ENCODE peak calls at places on chromosomes 12 and 14, in nine cellular contexts. One of them, this sample, is unnamed.

GRCh38 chr12:52802442-52802841 is 6.5 kb upstream of the KRT3 start:
- DNase-seq in small intestine: no peak
- DNase-seq in NCI-H345: no peak
- DNase-seq in adrenal gland: no peak
- DNase-seq in WTC11: no peak
- DNase-seq in CD8-positive, alpha-beta T cell: no peak
- DNase-seq in SIG-M5: no peak
- DNase-seq in hepatocyte: no peak
- DNase-seq in stimulated activated CD4-positive, alpha-beta T cell treated with anti-CD3 and anti-CD28 coated beads, Interleukin-1b, Interleukin-23, amount 100 ng/mL, for 24 hours: no peak
- DNase-seq in this sample: no peak

GRCh38 chr12:76967181-76967885 is 88.5 kb upstream of the CSRP2 start:
- DNase-seq in small intestine: no peak
- DNase-seq in NCI-H345: no peak
- DNase-seq in adrenal gland: no peak
- DNase-seq in WTC11: no peak
- DNase-seq in CD8-positive, alpha-beta T cell: no peak
- DNase-seq in SIG-M5: no peak
- DNase-seq in hepatocyte: no peak
- DNase-seq in stimulated activated CD4-positive, alpha-beta T cell treated with anti-CD3 and anti-CD28 coated beads, Interleukin-1b, Interleukin-23, amount 100 ng/mL, for 24 hours: no peak
- DNase-seq in this sample: no peak

GRCh38 chr12:12686925-12687324 is 9.1 kb downstream of the GPR19 start:
- DNase-seq in small intestine: no peak
- DNase-seq in NCI-H345: no peak
- DNase-seq in adrenal gland: no peak
- DNase-seq in WTC11: no peak
- DNase-seq in CD8-positive, alpha-beta T cell: no peak
- DNase-seq in SIG-M5: no peak
- DNase-seq in hepatocyte: no peak
- DNase-seq in stimulated activated CD4-positive, alpha-beta T cell treated with anti-CD3 and anti-CD28 coated beads, Interleukin-1b, Interleukin-23, amount 100 ng/mL, for 24 hours: no peak
- DNase-seq in this sample: peak

GRCh38 chr12:28974166-28974565 is 174.9 kb upstream of the FAR2 start:
- DNase-seq in small intestine: no peak
- DNase-seq in NCI-H345: no peak
- DNase-seq in adrenal gland: no peak
- DNase-seq in WTC11: no peak
- DNase-seq in CD8-positive, alpha-beta T cell: no peak
- DNase-seq in SIG-M5: no peak
- DNase-seq in hepatocyte: no peak
- DNase-seq in stimulated activated CD4-positive, alpha-beta T cell treated with anti-CD3 and anti-CD28 coated beads, Interleukin-1b, Interleukin-23, amount 100 ng/mL, for 24 hours: no peak
- DNase-seq in this sample: no peak

GRCh38 chr12:47356129-47356622 is 276.4 kb upstream of the AMIGO2 start:
- DNase-seq in small intestine: no peak
- DNase-seq in NCI-H345: no peak
- DNase-seq in adrenal gland: no peak
- DNase-seq in WTC11: no peak
- DNase-seq in CD8-positive, alpha-beta T cell: no peak
- DNase-seq in SIG-M5: no peak
- DNase-seq in hepatocyte: no peak
- DNase-seq in stimulated activated CD4-positive, alpha-beta T cell treated with anti-CD3 and anti-CD28 coated beads, Interleukin-1b, Interleukin-23, amount 100 ng/mL, for 24 hours: no peak
- DNase-seq in this sample: no peak

GRCh38 chr12:13101854-13102375 is 1.6 kb downstream of the GSG1 start:
- DNase-seq in small intestine: peak
- DNase-seq in NCI-H345: peak
- DNase-seq in adrenal gland: no peak
- DNase-seq in WTC11: no peak
- DNase-seq in CD8-positive, alpha-beta T cell: peak
- DNase-seq in SIG-M5: no peak
- DNase-seq in hepatocyte: peak
- DNase-seq in stimulated activated CD4-positive, alpha-beta T cell treated with anti-CD3 and anti-CD28 coated beads, Interleukin-1b, Interleukin-23, amount 100 ng/mL, for 24 hours: no peak
- DNase-seq in this sample: no peak

GRCh38 chr12:22275847-22276246 is 58.7 kb downstream of the ST8SIA1 start:
- DNase-seq in small intestine: no peak
- DNase-seq in NCI-H345: no peak
- DNase-seq in adrenal gland: peak
- DNase-seq in WTC11: no peak
- DNase-seq in CD8-positive, alpha-beta T cell: no peak
- DNase-seq in SIG-M5: no peak
- DNase-seq in hepatocyte: peak
- DNase-seq in stimulated activated CD4-positive, alpha-beta T cell treated with anti-CD3 and anti-CD28 coated beads, Interleukin-1b, Interleukin-23, amount 100 ng/mL, for 24 hours: no peak
- DNase-seq in this sample: peak

GRCh38 chr14:53542692-53543091 is 389.6 kb upstream of the DDHD1 start:
- DNase-seq in small intestine: no peak
- DNase-seq in NCI-H345: peak
- DNase-seq in adrenal gland: peak
- DNase-seq in WTC11: no peak
- DNase-seq in CD8-positive, alpha-beta T cell: no peak
- DNase-seq in SIG-M5: no peak
- DNase-seq in hepatocyte: peak
- DNase-seq in stimulated activated CD4-positive, alpha-beta T cell treated with anti-CD3 and anti-CD28 coated beads, Interleukin-1b, Interleukin-23, amount 100 ng/mL, for 24 hours: no peak
- DNase-seq in this sample: no peak

GRCh38 chr14:42224053-42224888 is 617.6 kb downstream of the LRFN5 start:
- DNase-seq in small intestine: peak
- DNase-seq in NCI-H345: peak
- DNase-seq in adrenal gland: peak
- DNase-seq in WTC11: peak
- DNase-seq in CD8-positive, alpha-beta T cell: no peak
- DNase-seq in SIG-M5: no peak
- DNase-seq in hepatocyte: peak
- DNase-seq in stimulated activated CD4-positive, alpha-beta T cell treated with anti-CD3 and anti-CD28 coated beads, Interleukin-1b, Interleukin-23, amount 100 ng/mL, for 24 hours: peak
- DNase-seq in this sample: no peak

GRCh38 chr12:50041461-50041860 is 15.9 kb upstream of the ASIC1 start:
- DNase-seq in small intestine: no peak
- DNase-seq in NCI-H345: no peak
- DNase-seq in adrenal gland: no peak
- DNase-seq in WTC11: no peak
- DNase-seq in CD8-positive, alpha-beta T cell: no peak
- DNase-seq in SIG-M5: no peak
- DNase-seq in hepatocyte: no peak
- DNase-seq in stimulated activated CD4-positive, alpha-beta T cell treated with anti-CD3 and anti-CD28 coated beads, Interleukin-1b, Interleukin-23, amount 100 ng/mL, for 24 hours: no peak
- DNase-seq in this sample: no peak

GRCh38 chr12:13163868-13164267 is 32.7 kb upstream of the EMP1 start:
- DNase-seq in small intestine: no peak
- DNase-seq in NCI-H345: no peak
- DNase-seq in adrenal gland: no peak
- DNase-seq in WTC11: no peak
- DNase-seq in CD8-positive, alpha-beta T cell: no peak
- DNase-seq in SIG-M5: no peak
- DNase-seq in hepatocyte: no peak
- DNase-seq in stimulated activated CD4-positive, alpha-beta T cell treated with anti-CD3 and anti-CD28 coated beads, Interleukin-1b, Interleukin-23, amount 100 ng/mL, for 24 hours: no peak
- DNase-seq in this sample: peak

GRCh38 chr12:45124485-45125155 is 73.7 kb upstream of the DBX2 start:
- DNase-seq in small intestine: no peak
- DNase-seq in NCI-H345: no peak
- DNase-seq in adrenal gland: no peak
- DNase-seq in WTC11: no peak
- DNase-seq in CD8-positive, alpha-beta T cell: no peak
- DNase-seq in SIG-M5: no peak
- DNase-seq in hepatocyte: no peak
- DNase-seq in stimulated activated CD4-positive, alpha-beta T cell treated with anti-CD3 and anti-CD28 coated beads, Interleukin-1b, Interleukin-23, amount 100 ng/mL, for 24 hours: no peak
- DNase-seq in this sample: no peak

GRCh38 chr14:67607646-67608045 is 7.6 kb upstream of the PIGH start:
- DNase-seq in small intestine: no peak
- DNase-seq in NCI-H345: no peak
- DNase-seq in adrenal gland: no peak
- DNase-seq in WTC11: no peak
- DNase-seq in CD8-positive, alpha-beta T cell: no peak
- DNase-seq in SIG-M5: no peak
- DNase-seq in hepatocyte: no peak
- DNase-seq in stimulated activated CD4-positive, alpha-beta T cell treated with anti-CD3 and anti-CD28 coated beads, Interleukin-1b, Interleukin-23, amount 100 ng/mL, for 24 hours: no peak
- DNase-seq in this sample: no peak

GRCh38 chr12:95815635-95816212 is 25.2 kb upstream of the NTN4 start:
- DNase-seq in small intestine: peak
- DNase-seq in NCI-H345: peak
- DNase-seq in adrenal gland: no peak
- DNase-seq in WTC11: no peak
- DNase-seq in CD8-positive, alpha-beta T cell: no peak
- DNase-seq in SIG-M5: no peak
- DNase-seq in hepatocyte: peak
- DNase-seq in stimulated activated CD4-positive, alpha-beta T cell treated with anti-CD3 and anti-CD28 coated beads, Interleukin-1b, Interleukin-23, amount 100 ng/mL, for 24 hours: no peak
- DNase-seq in this sample: peak

GRCh38 chr14:59283380-59283779 is 94.9 kb downstream of the DAAM1 start:
- DNase-seq in small intestine: no peak
- DNase-seq in NCI-H345: no peak
- DNase-seq in adrenal gland: no peak
- DNase-seq in WTC11: no peak
- DNase-seq in CD8-positive, alpha-beta T cell: no peak
- DNase-seq in SIG-M5: no peak
- DNase-seq in hepatocyte: no peak
- DNase-seq in stimulated activated CD4-positive, alpha-beta T cell treated with anti-CD3 and anti-CD28 coated beads, Interleukin-1b, Interleukin-23, amount 100 ng/mL, for 24 hours: no peak
- DNase-seq in this sample: no peak

GRCh38 chr12:113244015-113244983 is 23.0 kb downstream of the TPCN1 start:
- DNase-seq in small intestine: peak
- DNase-seq in NCI-H345: peak
- DNase-seq in adrenal gland: peak
- DNase-seq in WTC11: no peak
- DNase-seq in CD8-positive, alpha-beta T cell: no peak
- DNase-seq in SIG-M5: no peak
- DNase-seq in hepatocyte: no peak
- DNase-seq in stimulated activated CD4-positive, alpha-beta T cell treated with anti-CD3 and anti-CD28 coated beads, Interleukin-1b, Interleukin-23, amount 100 ng/mL, for 24 hours: no peak
- DNase-seq in this sample: no peak

GRCh38 chr14:35213143-35213788 is 78.9 kb upstream of the PSMA6 start:
- DNase-seq in small intestine: no peak
- DNase-seq in NCI-H345: no peak
- DNase-seq in adrenal gland: peak
- DNase-seq in WTC11: no peak
- DNase-seq in CD8-positive, alpha-beta T cell: no peak
- DNase-seq in SIG-M5: no peak
- DNase-seq in hepatocyte: no peak
- DNase-seq in stimulated activated CD4-positive, alpha-beta T cell treated with anti-CD3 and anti-CD28 coated beads, Interleukin-1b, Interleukin-23, amount 100 ng/mL, for 24 hours: no peak
- DNase-seq in this sample: no peak

GRCh38 chr14:104843006-104843405 is 22.1 kb upstream of the CEP170B start:
- DNase-seq in small intestine: no peak
- DNase-seq in NCI-H345: no peak
- DNase-seq in adrenal gland: no peak
- DNase-seq in WTC11: no peak
- DNase-seq in CD8-positive, alpha-beta T cell: no peak
- DNase-seq in SIG-M5: no peak
- DNase-seq in hepatocyte: no peak
- DNase-seq in stimulated activated CD4-positive, alpha-beta T cell treated with anti-CD3 and anti-CD28 coated beads, Interleukin-1b, Interleukin-23, amount 100 ng/mL, for 24 hours: no peak
- DNase-seq in this sample: no peak

GRCh38 chr12:106138279-106138645 is 492 bp downstream of the NUAK1 start:
- DNase-seq in small intestine: no peak
- DNase-seq in NCI-H345: peak
- DNase-seq in adrenal gland: no peak
- DNase-seq in WTC11: no peak
- DNase-seq in CD8-positive, alpha-beta T cell: no peak
- DNase-seq in SIG-M5: no peak
- DNase-seq in hepatocyte: peak
- DNase-seq in stimulated activated CD4-positive, alpha-beta T cell treated with anti-CD3 and anti-CD28 coated beads, Interleukin-1b, Interleukin-23, amount 100 ng/mL, for 24 hours: no peak
- DNase-seq in this sample: no peak

GRCh38 chr14:106491851-106492250 is 965.5 kb downstream of the TMEM121 start:
- DNase-seq in small intestine: no peak
- DNase-seq in NCI-H345: no peak
- DNase-seq in adrenal gland: no peak
- DNase-seq in WTC11: peak
- DNase-seq in CD8-positive, alpha-beta T cell: no peak
- DNase-seq in SIG-M5: no peak
- DNase-seq in hepatocyte: no peak
- DNase-seq in stimulated activated CD4-positive, alpha-beta T cell treated with anti-CD3 and anti-CD28 coated beads, Interleukin-1b, Interleukin-23, amount 100 ng/mL, for 24 hours: no peak
- DNase-seq in this sample: no peak

GRCh38 chr12:88833641-88834116 is 253.4 kb upstream of the KITLG start:
- DNase-seq in small intestine: no peak
- DNase-seq in NCI-H345: no peak
- DNase-seq in adrenal gland: no peak
- DNase-seq in WTC11: no peak
- DNase-seq in CD8-positive, alpha-beta T cell: no peak
- DNase-seq in SIG-M5: no peak
- DNase-seq in hepatocyte: no peak
- DNase-seq in stimulated activated CD4-positive, alpha-beta T cell treated with anti-CD3 and anti-CD28 coated beads, Interleukin-1b, Interleukin-23, amount 100 ng/mL, for 24 hours: no peak
- DNase-seq in this sample: peak

GRCh38 chr12:2963154-2963759 is 4.1 kb downstream of the TEAD4 start:
- DNase-seq in small intestine: peak
- DNase-seq in NCI-H345: no peak
- DNase-seq in adrenal gland: no peak
- DNase-seq in WTC11: peak
- DNase-seq in CD8-positive, alpha-beta T cell: no peak
- DNase-seq in SIG-M5: no peak
- DNase-seq in hepatocyte: no peak
- DNase-seq in stimulated activated CD4-positive, alpha-beta T cell treated with anti-CD3 and anti-CD28 coated beads, Interleukin-1b, Interleukin-23, amount 100 ng/mL, for 24 hours: no peak
- DNase-seq in this sample: no peak

GRCh38 chr12:6306151-6306550 is 4.3 kb upstream of the PLEKHG6 start:
- DNase-seq in small intestine: no peak
- DNase-seq in NCI-H345: no peak
- DNase-seq in adrenal gland: no peak
- DNase-seq in WTC11: no peak
- DNase-seq in CD8-positive, alpha-beta T cell: no peak
- DNase-seq in SIG-M5: no peak
- DNase-seq in hepatocyte: no peak
- DNase-seq in stimulated activated CD4-positive, alpha-beta T cell treated with anti-CD3 and anti-CD28 coated beads, Interleukin-1b, Interleukin-23, amount 100 ng/mL, for 24 hours: no peak
- DNase-seq in this sample: no peak

GRCh38 chr12:112937741-112938719 is at the start of gene OAS3:
- DNase-seq in small intestine: peak
- DNase-seq in NCI-H345: peak
- DNase-seq in adrenal gland: peak
- DNase-seq in WTC11: peak
- DNase-seq in CD8-positive, alpha-beta T cell: peak
- DNase-seq in SIG-M5: no peak
- DNase-seq in hepatocyte: peak
- DNase-seq in stimulated activated CD4-positive, alpha-beta T cell treated with anti-CD3 and anti-CD28 coated beads, Interleukin-1b, Interleukin-23, amount 100 ng/mL, for 24 hours: no peak
- DNase-seq in this sample: peak

GRCh38 chr12:111775205-111776193 is 8.8 kb downstream of the ALDH2 start:
- DNase-seq in small intestine: peak
- DNase-seq in NCI-H345: no peak
- DNase-seq in adrenal gland: peak
- DNase-seq in WTC11: no peak
- DNase-seq in CD8-positive, alpha-beta T cell: no peak
- DNase-seq in SIG-M5: peak
- DNase-seq in hepatocyte: peak
- DNase-seq in stimulated activated CD4-positive, alpha-beta T cell treated with anti-CD3 and anti-CD28 coated beads, Interleukin-1b, Interleukin-23, amount 100 ng/mL, for 24 hours: no peak
- DNase-seq in this sample: no peak

GRCh38 chr14:63544641-63545234 is 1.6 kb upstream of the PPP2R5E start:
- DNase-seq in small intestine: no peak
- DNase-seq in NCI-H345: no peak
- DNase-seq in adrenal gland: no peak
- DNase-seq in WTC11: no peak
- DNase-seq in CD8-positive, alpha-beta T cell: no peak
- DNase-seq in SIG-M5: no peak
- DNase-seq in hepatocyte: peak
- DNase-seq in stimulated activated CD4-positive, alpha-beta T cell treated with anti-CD3 and anti-CD28 coated beads, Interleukin-1b, Interleukin-23, amount 100 ng/mL, for 24 hours: no peak
- DNase-seq in this sample: no peak

GRCh38 chr12:47982770-47983169 is 19.4 kb downstream of the TMEM106C start:
- DNase-seq in small intestine: no peak
- DNase-seq in NCI-H345: no peak
- DNase-seq in adrenal gland: no peak
- DNase-seq in WTC11: no peak
- DNase-seq in CD8-positive, alpha-beta T cell: no peak
- DNase-seq in SIG-M5: no peak
- DNase-seq in hepatocyte: no peak
- DNase-seq in stimulated activated CD4-positive, alpha-beta T cell treated with anti-CD3 and anti-CD28 coated beads, Interleukin-1b, Interleukin-23, amount 100 ng/mL, for 24 hours: no peak
- DNase-seq in this sample: no peak

GRCh38 chr12:24280085-24280842 is 330.8 kb upstream of the SOX5 start:
- DNase-seq in small intestine: no peak
- DNase-seq in NCI-H345: no peak
- DNase-seq in adrenal gland: no peak
- DNase-seq in WTC11: no peak
- DNase-seq in CD8-positive, alpha-beta T cell: no peak
- DNase-seq in SIG-M5: no peak
- DNase-seq in hepatocyte: no peak
- DNase-seq in stimulated activated CD4-positive, alpha-beta T cell treated with anti-CD3 and anti-CD28 coated beads, Interleukin-1b, Interleukin-23, amount 100 ng/mL, for 24 hours: no peak
- DNase-seq in this sample: no peak

GRCh38 chr14:37150414-37150813 is 22.0 kb downstream of the SLC25A21 start:
- DNase-seq in small intestine: peak
- DNase-seq in NCI-H345: peak
- DNase-seq in adrenal gland: no peak
- DNase-seq in WTC11: no peak
- DNase-seq in CD8-positive, alpha-beta T cell: no peak
- DNase-seq in SIG-M5: no peak
- DNase-seq in hepatocyte: peak
- DNase-seq in stimulated activated CD4-positive, alpha-beta T cell treated with anti-CD3 and anti-CD28 coated beads, Interleukin-1b, Interleukin-23, amount 100 ng/mL, for 24 hours: no peak
- DNase-seq in this sample: peak

GRCh38 chr14:102201369-102201748 is 61.7 kb downstream of the WDR20 start:
- DNase-seq in small intestine: no peak
- DNase-seq in NCI-H345: no peak
- DNase-seq in adrenal gland: no peak
- DNase-seq in WTC11: no peak
- DNase-seq in CD8-positive, alpha-beta T cell: no peak
- DNase-seq in SIG-M5: no peak
- DNase-seq in hepatocyte: no peak
- DNase-seq in stimulated activated CD4-positive, alpha-beta T cell treated with anti-CD3 and anti-CD28 coated beads, Interleukin-1b, Interleukin-23, amount 100 ng/mL, for 24 hours: no peak
- DNase-seq in this sample: no peak

GRCh38 chr14:56183631-56184157 is 65.5 kb downstream of the PELI2 start:
- DNase-seq in small intestine: no peak
- DNase-seq in NCI-H345: no peak
- DNase-seq in adrenal gland: no peak
- DNase-seq in WTC11: no peak
- DNase-seq in CD8-positive, alpha-beta T cell: no peak
- DNase-seq in SIG-M5: no peak
- DNase-seq in hepatocyte: no peak
- DNase-seq in stimulated activated CD4-positive, alpha-beta T cell treated with anti-CD3 and anti-CD28 coated beads, Interleukin-1b, Interleukin-23, amount 100 ng/mL, for 24 hours: no peak
- DNase-seq in this sample: no peak